ENCODE peak calls at places on chromosomes 1 and 21, in six cellular contexts. E is left kidney; C is cardiac fibroblast; Q is G401; I is stimulated activated CD4-positive, alpha-beta T cell treated with anti-CD3 and anti-CD28 coated beads, Interleukin-4, amount 100 ng/mL, for 24 hours; M is AG09309. P is an unnamed sample.

GRCh38 chr1:6635161-6635909 is 10.7 kb downstream of the THAP3 start:
- DNase-seq in Q (no peak), C (no peak), M (no peak), I (no peak), E (no peak), P (no peak)

GRCh38 chr1:118335372-118335771 is 150.3 kb upstream of the SPAG17 start:
- DNase-seq in I (no peak), Q (no peak), M (peak), E (peak), C (peak), P (no peak)

GRCh38 chr1:93661829-93662474 is 19.7 kb downstream of the BCAR3 start:
- DNase-seq in I (no peak), C (peak), M (no peak), E (no peak), Q (no peak), P (peak)

GRCh38 chr21:45502600-45502999 is 39.6 kb downstream of the SLC19A1 start:
- DNase-seq in C (no peak), M (no peak), E (no peak), I (no peak), Q (no peak), P (no peak)

GRCh38 chr1:59028052-59028451 is 244.2 kb upstream of the JUN start:
- DNase-seq in E (no peak), M (no peak), C (no peak), Q (no peak), I (no peak), P (no peak)

GRCh38 chr1:20089328-20090077 is 19.5 kb downstream of the PLA2G5 start:
- DNase-seq in I (no peak), M (no peak), Q (no peak), E (no peak), C (no peak), P (no peak)

GRCh38 chr21:31530364-31530763 is 129.1 kb upstream of the SOD1 start:
- DNase-seq in Q (peak), I (no peak), C (no peak), E (no peak), M (no peak), P (no peak)

GRCh38 chr1:15803380-15803779 is 4.1 kb downstream of the UQCRHL start:
- DNase-seq in M (no peak), E (peak), C (peak), I (peak), Q (peak), P (peak)

GRCh38 chr1:241235236-241235897 is 121.6 kb downstream of the RGS7 start:
- DNase-seq in E (peak), I (no peak), C (peak), M (no peak), Q (peak), P (no peak)

GRCh38 chr1:66563094-66563800 is 29.3 kb downstream of the SGIP1 start:
- DNase-seq in Q (peak), M (peak), E (peak), I (no peak), C (peak), P (peak)

GRCh38 chr1:236854602-236854978 is 59.5 kb downstream of the MTR start:
- DNase-seq in C (peak), M (peak), I (no peak), Q (no peak), E (no peak), P (peak)

GRCh38 chr1:112358061-112358770 is 37.8 kb upstream of the CTTNBP2NL start:
- DNase-seq in I (no peak), C (peak), Q (no peak), E (no peak), M (peak), P (peak)

GRCh38 chr1:18293291-18293690 is 185.7 kb downstream of the IGSF21 start:
- DNase-seq in Q (peak), M (no peak), I (no peak), E (no peak), C (no peak), P (no peak)

GRCh38 chr1:223707270-223708000 is 4.9 kb upstream of the CAPN2 start:
- DNase-seq in I (no peak), Q (peak), M (peak), E (peak), C (peak), P (peak)

GRCh38 chr1:215957692-215958091 is 390.6 kb downstream of the KCTD3 start:
- DNase-seq in I (no peak), Q (no peak), C (peak), M (no peak), E (peak), P (no peak)

GRCh38 chr1:194338241-194338948 is 1152.0 kb upstream of the B3GALT2 start:
- DNase-seq in E (no peak), M (no peak), I (peak), Q (no peak), C (no peak), P (no peak)

GRCh38 chr1:17775796-17776195 is 20.7 kb downstream of the ACTL8 start:
- DNase-seq in M (no peak), I (no peak), C (no peak), Q (no peak), E (no peak), P (no peak)

GRCh38 chr1:46310321-46310720 is 6.8 kb downstream of the UQCRH start:
- DNase-seq in C (no peak), Q (no peak), I (no peak), M (no peak), E (no peak), P (no peak)

GRCh38 chr21:36350282-36350910 is 30.4 kb downstream of the MORC3 start:
- DNase-seq in C (peak), E (no peak), I (no peak), Q (no peak), M (no peak), P (peak)

GRCh38 chr1:38235705-38236104 is 189.1 kb upstream of the POU3F1 start:
- DNase-seq in C (peak), I (no peak), E (no peak), M (peak), Q (no peak), P (peak)

P was measured in adipocyte.